ENCODE peak calls at places on chromosomes 11 and 22, in ten cellular contexts. N is heart left ventricle; F is naive thymus-derived CD4-positive, alpha-beta T cell; R is effector memory CD4-positive, alpha-beta T cell; W is CD8-positive, alpha-beta T cell; H is adrenal gland; U is psoas muscle; K is OCI-LY7; Y is SK-N-MC; C is CD4-positive, CD25-positive, alpha-beta regulatory T cell. O is an unnamed sample.

GRCh38 chr11:29432719-29433325 is 584.0 kb downstream of the KCNA4 start:
- DNase-seq in N (no peak), F (no peak), R (no peak), W (no peak), H (no peak), U (no peak), K (peak), Y (peak), C (no peak), O (no peak)

GRCh38 chr22:17471901-17472566 is 91.3 kb upstream of the SLC25A18 start:
- DNase-seq in N (peak), F (no peak), R (no peak), W (no peak), H (no peak), U (no peak), K (no peak), Y (no peak), C (no peak), O (no peak)

GRCh38 chr11:132790466-132790865 is 741.8 kb downstream of the OPCML start:
- DNase-seq in N (no peak), F (no peak), R (no peak), W (no peak), H (no peak), U (no peak), K (no peak), Y (no peak), C (no peak), O (no peak)

GRCh38 chr11:48062649-48063048 is 82.3 kb downstream of the PTPRJ start:
- DNase-seq in N (no peak), F (no peak), R (no peak), W (no peak), H (no peak), U (no peak), K (no peak), Y (no peak), C (no peak), O (no peak)

GRCh38 chr11:3627291-3627690 is 14.5 kb downstream of the ART5 start:
- DNase-seq in N (no peak), F (no peak), R (no peak), W (no peak), H (no peak), U (no peak), K (no peak), Y (no peak), C (no peak), O (no peak)

GRCh38 chr11:16814410-16815046 is 76.1 kb downstream of the C11orf58 start:
- DNase-seq in N (no peak), F (no peak), R (no peak), W (no peak), H (no peak), U (no peak), K (no peak), Y (no peak), C (no peak), O (no peak)

GRCh38 chr11:35005156-35005780 is 88.8 kb downstream of the PDHX start:
- DNase-seq in N (no peak), F (no peak), R (no peak), W (no peak), H (no peak), U (no peak), K (no peak), Y (no peak), C (no peak), O (no peak)

GRCh38 chr22:49971232-49972162 is 10.9 kb downstream of the PIM3 start:
- DNase-seq in N (peak), F (peak), R (no peak), W (no peak), H (peak), U (peak), K (no peak), Y (no peak), C (no peak), O (no peak)

GRCh38 chr22:33271390-33272161 is 213.4 kb upstream of the SYN3 start:
- DNase-seq in N (peak), F (no peak), R (no peak), W (no peak), H (no peak), U (peak), K (peak), Y (no peak), C (no peak), O (no peak)

GRCh38 chr11:117857734-117858369 is 18.6 kb downstream of the FXYD6 start:
- DNase-seq in N (peak), F (no peak), R (no peak), W (no peak), H (no peak), U (no peak), K (no peak), Y (no peak), C (no peak), O (no peak)

GRCh38 chr11:69636870-69637600 is 3.9 kb upstream of the CCND1 start:
- DNase-seq in N (no peak), F (no peak), R (no peak), W (no peak), H (no peak), U (no peak), K (no peak), Y (no peak), C (no peak), O (no peak)

GRCh38 chr22:25488244-25489020 is 76.0 kb upstream of the GRK3 start:
- DNase-seq in N (peak), F (no peak), R (no peak), W (no peak), H (peak), U (peak), K (no peak), Y (no peak), C (no peak), O (no peak)

GRCh38 chr11:48193876-48194275 is 22.7 kb upstream of the OR4B1 start:
- DNase-seq in N (no peak), F (no peak), R (no peak), W (no peak), H (no peak), U (no peak), K (no peak), Y (no peak), C (no peak), O (no peak)

GRCh38 chr11:35680506-35680905 is 17.9 kb downstream of the TRIM44 start:
- DNase-seq in N (no peak), F (no peak), R (no peak), W (no peak), H (no peak), U (no peak), K (peak), Y (no peak), C (no peak), O (no peak)

GRCh38 chr11:73784080-73784634 is 3.5 kb upstream of the MRPL48 start:
- DNase-seq in N (no peak), F (no peak), R (no peak), W (no peak), H (no peak), U (no peak), K (peak), Y (no peak), C (no peak), O (no peak)

GRCh38 chr11:6298605-6299004 is 21.7 kb downstream of the CAVIN3 start:
- DNase-seq in N (peak), F (no peak), R (no peak), W (no peak), H (peak), U (peak), K (peak), Y (no peak), C (no peak), O (no peak)

GRCh38 chr22:46201059-46201757 is 48.9 kb downstream of the CDPF1 start:
- DNase-seq in N (no peak), F (no peak), R (no peak), W (no peak), H (peak), U (no peak), K (no peak), Y (no peak), C (no peak), O (peak)

GRCh38 chr22:22546490-22546889 is 12.6 kb downstream of the PRAME start:
- DNase-seq in N (peak), F (no peak), R (no peak), W (no peak), H (no peak), U (no peak), K (no peak), Y (no peak), C (no peak), O (no peak)

GRCh38 chr22:19038728-19039447 is 83.3 kb downstream of the DGCR2 start:
- DNase-seq in N (no peak), F (no peak), R (no peak), W (no peak), H (no peak), U (no peak), K (no peak), Y (no peak), C (no peak), O (no peak)

GRCh38 chr11:12121504-12121903 is 11.1 kb downstream of the MICAL2 start:
- DNase-seq in N (no peak), F (no peak), R (no peak), W (no peak), H (no peak), U (no peak), K (no peak), Y (no peak), C (no peak), O (no peak)

GRCh38 chr11:75403983-75404658 is 4.8 kb downstream of the RPS3 start:
- DNase-seq in N (no peak), F (no peak), R (no peak), W (no peak), H (no peak), U (no peak), K (no peak), Y (no peak), C (no peak), O (no peak)

GRCh38 chr22:40855104-40855959 is 1.1 kb downstream of the ST13 start:
- DNase-seq in N (no peak), F (peak), R (no peak), W (no peak), H (peak), U (peak), K (no peak), Y (no peak), C (no peak), O (no peak)

GRCh38 chr11:102705626-102706025 is at the start of gene MMP27:
- DNase-seq in N (no peak), F (no peak), R (no peak), W (no peak), H (no peak), U (no peak), K (no peak), Y (no peak), C (no peak), O (no peak)
- H3K4me3 ChIP-seq in N (no peak), F (no peak), R (no peak), W (no peak), H (no peak), U (no peak), K (no peak), Y (no peak), C (no peak), O (no peak)

DNA sequence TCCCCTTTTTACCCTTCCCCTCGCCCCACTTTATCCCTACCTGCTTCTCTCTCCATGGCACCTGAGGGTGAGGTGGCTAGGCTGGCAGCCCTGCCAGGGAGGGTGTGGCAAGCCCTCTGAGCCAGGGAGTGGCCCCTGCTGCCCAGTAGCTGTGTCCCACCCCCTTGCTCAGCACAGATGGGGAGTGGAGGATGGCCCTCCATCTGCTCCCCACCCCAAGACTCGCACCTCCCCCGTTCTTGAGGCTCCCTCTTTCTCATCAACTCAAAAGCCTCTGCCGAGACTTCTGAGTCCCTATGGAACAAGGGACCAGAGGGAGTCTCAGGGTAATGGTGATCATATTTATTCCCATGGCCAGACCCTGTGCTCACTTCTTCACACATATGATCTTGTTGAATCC is 1.7 kb downstream of the TMEM151A start:
- DNase-seq in N (no peak), F (no peak), R (no peak), W (no peak), H (no peak), U (no peak), K (no peak), Y (no peak), C (no peak), O (no peak)
- H3K27ac ChIP-seq in N (no peak), F (no peak), R (no peak), W (no peak), H (no peak), U (no peak), K (no peak), Y (no peak), C (no peak), O (no peak)

GRCh38 chr22:20131593-20131855 is at the start of gene ZDHHC8:
- DNase-seq in N (peak), F (peak), R (peak), W (peak), H (no peak), U (peak), K (no peak), Y (no peak), C (peak), O (no peak)

GRCh38 chr22:20130739-20131592 is 638 bp upstream of the ZDHHC8 start:
- DNase-seq in N (peak), F (peak), R (peak), W (peak), H (peak), U (peak), K (no peak), Y (no peak), C (peak), O (no peak)

GRCh38 chr22:20128902-20129746 is 2.5 kb upstream of the ZDHHC8 start:
- DNase-seq in N (no peak), F (peak), R (peak), W (no peak), H (peak), U (no peak), K (peak), Y (no peak), C (peak), O (no peak)

GRCh38 chr22:20129747-20130014 is 1.9 kb upstream of the ZDHHC8 start:
- DNase-seq in N (no peak), F (no peak), R (no peak), W (no peak), H (no peak), U (no peak), K (no peak), Y (no peak), C (no peak), O (no peak)

GRCh38 chr22:20130319-20130718 is 1.3 kb upstream of the ZDHHC8 start:
- DNase-seq in N (no peak), F (peak), R (no peak), W (no peak), H (no peak), U (no peak), K (no peak), Y (no peak), C (no peak), O (no peak)
- H3K4me3 ChIP-seq in N (no peak), F (no peak), R (no peak), W (no peak), H (no peak), U (no peak), K (no peak), Y (no peak), C (no peak), O (no peak)

GRCh38 chr11:72039108-72039850 is 40.6 kb downstream of the IL18BP start:
- DNase-seq in N (peak), F (no peak), R (no peak), W (no peak), H (peak), U (no peak), K (peak), Y (no peak), C (no peak), O (no peak)

GRCh38 chr11:72040497-72041363 is 39.6 kb downstream of the NUMA1 start:
- DNase-seq in N (peak), F (peak), R (peak), W (peak), H (peak), U (peak), K (peak), Y (peak), C (peak), O (peak)

GRCh38 chr11:72037554-72038311 is 39.0 kb downstream of the IL18BP start:
- DNase-seq in N (peak), F (no peak), R (no peak), W (no peak), H (no peak), U (peak), K (peak), Y (no peak), C (no peak), O (no peak)

GRCh38 chr11:72036687-72037086 is 38.0 kb downstream of the IL18BP start:
- DNase-seq in N (no peak), F (no peak), R (no peak), W (no peak), H (no peak), U (no peak), K (no peak), Y (no peak), C (no peak), O (no peak)

DNA sequence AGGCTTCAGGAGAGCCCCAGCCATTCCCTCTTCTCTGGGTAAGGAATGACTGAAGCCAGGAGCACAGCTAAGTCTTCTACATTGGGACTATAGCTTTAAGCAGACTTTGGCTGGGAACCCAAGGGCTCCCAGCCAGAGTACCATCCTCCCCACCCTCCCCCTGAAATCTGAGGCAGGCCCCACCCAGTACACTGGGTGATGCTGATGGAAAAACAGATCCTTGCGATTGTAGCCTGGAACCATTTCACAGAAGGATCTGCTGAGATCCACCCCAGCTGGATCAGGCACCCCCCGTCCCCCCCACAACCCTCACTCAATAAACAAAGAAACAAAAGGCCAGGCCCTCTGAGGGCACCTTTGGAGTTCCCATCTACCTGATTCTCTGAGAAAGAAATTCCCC is 39.8 kb downstream of the IL18BP start:
- DNase-seq in N (peak), F (no peak), R (no peak), W (no peak), H (peak), U (peak), K (no peak), Y (no peak), C (no peak), O (no peak)
- H3K27ac ChIP-seq in N (peak), F (peak), R (peak), W (peak), H (peak), U (peak), K (peak), Y (peak), C (peak), O (no peak)

DNA sequence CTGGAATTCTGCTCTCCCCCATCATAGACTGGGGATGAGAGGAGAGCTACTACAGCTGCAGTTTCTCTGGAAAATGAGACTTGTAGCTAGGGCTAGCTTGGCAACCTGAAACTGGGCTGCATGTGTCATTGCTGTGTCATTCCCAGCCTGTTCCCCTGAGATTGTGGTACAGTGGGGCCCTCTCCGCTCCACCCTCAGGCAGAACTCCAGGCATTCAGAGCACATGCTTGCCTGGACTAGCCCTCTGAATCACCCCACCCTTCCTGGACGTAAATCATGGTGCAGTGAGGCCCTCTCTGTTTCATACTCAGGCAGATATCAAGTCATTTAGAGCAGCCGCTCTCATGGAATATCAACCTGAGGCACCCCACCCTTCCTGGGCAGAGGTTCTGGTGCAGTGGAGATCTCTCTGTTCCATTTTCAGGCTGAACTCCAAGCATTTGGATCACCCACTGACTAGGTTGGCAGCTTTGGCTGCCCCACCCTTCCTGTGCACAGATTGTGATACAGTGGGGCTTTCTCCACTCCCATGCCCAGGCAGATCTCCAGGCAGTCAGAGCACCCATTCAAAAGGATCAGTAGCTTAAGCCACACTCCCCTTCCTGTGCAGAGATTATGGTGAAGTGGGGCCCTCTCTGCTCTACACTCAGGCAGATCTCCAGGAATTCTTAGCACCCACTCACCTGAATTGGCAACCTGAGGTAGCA is 274.4 kb downstream of the C11orf87 start:
- DNase-seq in N (peak), F (no peak), R (no peak), W (no peak), H (no peak), U (no peak), K (no peak), Y (no peak), C (no peak), O (no peak)
- H3K4me3 ChIP-seq in N (no peak), F (no peak), R (no peak), W (no peak), H (no peak), U (no peak), K (no peak), Y (no peak), C (no peak), O (no peak)

GRCh38 chr11:130189492-130190210 is 30.1 kb downstream of the ST14 start:
- DNase-seq in N (no peak), F (no peak), R (no peak), W (no peak), H (no peak), U (no peak), K (no peak), Y (no peak), C (no peak), O (no peak)
- H3K27ac ChIP-seq in N (no peak), F (no peak), R (no peak), W (no peak), H (no peak), U (no peak), K (peak), Y (no peak), C (no peak), O (no peak)